ENCODE peak calls at places on chromosomes 1 and 21, in five cellular contexts. C is stimulated activated CD4-positive, alpha-beta T cell treated with anti-CD3 and anti-CD28 coated beads, Interleukin-4, amount 100 ng/mL, for 24 hours; A is memory B cell; E is OCI-LY7; X is EL. Z is an unnamed sample.

GRCh38 chr21:36762636-36763035 is 63.7 kb downstream of the SIM2 start:
- DNase-seq in A (no peak), C (no peak), X (no peak), E (no peak), Z (no peak)

GRCh38 chr1:201220388-201220715 is 29.7 kb downstream of the IGFN1 start:
- DNase-seq in A (no peak), X (no peak), C (no peak), E (no peak), Z (no peak)

GRCh38 chr1:230717251-230717650 is 3.3 kb upstream of the AGT start:
- DNase-seq in E (no peak), A (no peak), X (no peak), C (no peak), Z (no peak)

GRCh38 chr1:24673336-24673735 is 30.2 kb downstream of the SRRM1 start:
- DNase-seq in A (no peak), C (no peak), X (peak), E (no peak), Z (no peak)

GRCh38 chr1:41802532-41803501 is 115.9 kb downstream of the HIVEP3 start:
- DNase-seq in C (no peak), X (no peak), E (peak), A (no peak), Z (no peak)

GRCh38 chr1:44507490-44508396 is 102.7 kb downstream of the RNF220 start:
- DNase-seq in C (no peak), X (no peak), E (no peak), A (no peak), Z (no peak)

GRCh38 chr21:33070921-33071877 is 1.3 kb downstream of the OLIG1 start:
- DNase-seq in X (peak), C (no peak), A (no peak), E (no peak), Z (no peak)

GRCh38 chr1:182889997-182890396 is 50.9 kb downstream of the DHX9 start:
- DNase-seq in C (no peak), X (no peak), E (peak), A (no peak), Z (no peak)

GRCh38 chr1:117674521-117675400 is 68.9 kb downstream of the TENT5C start:
- DNase-seq in C (peak), X (no peak), E (peak), A (no peak), Z (no peak)

GRCh38 chr1:178541829-178542553 is 29.1 kb downstream of the TEX35 start:
- DNase-seq in A (no peak), E (peak), C (peak), X (no peak), Z (no peak)

GRCh38 chr1:21925334-21925940 is 11.7 kb downstream of the HSPG2 start:
- DNase-seq in E (no peak), A (no peak), X (no peak), C (no peak), Z (no peak)

GRCh38 chr1:208520700-208521099 is 276.5 kb upstream of the PLXNA2 start:
- DNase-seq in A (no peak), X (peak), E (no peak), C (no peak), Z (no peak)

GRCh38 chr1:53293123-53293522 is 34.7 kb downstream of the LRP8 start:
- DNase-seq in C (no peak), E (no peak), A (no peak), X (peak), Z (peak)

GRCh38 chr1:59045636-59046035 is 251.3 kb upstream of the FGGY start:
- DNase-seq in A (no peak), X (no peak), E (no peak), C (no peak), Z (no peak)

GRCh38 chr1:201119826-201120225 is 7.2 kb downstream of the ASCL5 start:
- DNase-seq in A (no peak), E (peak), X (no peak), C (no peak), Z (no peak)

GRCh38 chr1:229664133-229664689 is 38.2 kb downstream of the URB2 start:
- DNase-seq in X (peak), A (peak), E (peak), C (peak), Z (no peak)

GRCh38 chr1:234755449-234755863 is 145.5 kb upstream of the IRF2BP2 start:
- DNase-seq in E (no peak), X (peak), C (no peak), A (no peak), Z (peak)

GRCh38 chr1:170586321-170586855 is 54.4 kb downstream of the GORAB start:
- DNase-seq in E (no peak), C (no peak), A (no peak), X (no peak), Z (no peak)

GRCh38 chr1:69671363-69672010 is 103.8 kb downstream of the LRRC7 start:
- DNase-seq in A (no peak), X (peak), E (no peak), C (no peak), Z (no peak)

GRCh38 chr1:242002528-242002927 is 3.6 kb upstream of the MAP1LC3C start:
- DNase-seq in C (no peak), X (no peak), A (no peak), E (no peak), Z (no peak)

GRCh38 chr1:230735447-230735846 is 11.7 kb upstream of the CAPN9 start:
- DNase-seq in A (no peak), C (no peak), E (no peak), X (no peak), Z (no peak)

GRCh38 chr1:160548960-160549664 is 26.1 kb upstream of the SLAMF6 start:
- DNase-seq in E (peak), X (no peak), C (no peak), A (peak), Z (no peak)

GRCh38 chr1:43067856-43068751 is 104.0 kb downstream of the EBNA1BP2 start:
- DNase-seq in X (no peak), A (peak), C (no peak), E (no peak), Z (no peak)

GRCh38 chr1:160709715-160710114 is 1.9 kb downstream of the CD48 start:
- DNase-seq in A (no peak), C (no peak), X (no peak), E (no peak), Z (no peak)

GRCh38 chr1:237411621-237412020 is 369.6 kb downstream of the RYR2 start:
- DNase-seq in E (no peak), C (peak), A (no peak), X (no peak), Z (no peak)

GRCh38 chr1:33852711-33853110 is 11.2 kb upstream of the HMGB4 start:
- DNase-seq in C (no peak), X (no peak), E (no peak), A (no peak), Z (peak)

GRCh38 chr1:192609110-192610079 is 26.6 kb upstream of the RGS13 start:
- DNase-seq in A (peak), C (peak), E (peak), X (no peak), Z (no peak)

GRCh38 chr1:182195733-182196132 is 134.2 kb upstream of the ZNF648 start:
- DNase-seq in E (no peak), A (no peak), C (no peak), X (no peak), Z (no peak)

GRCh38 chr1:12587981-12588620 is 29.9 kb downstream of the DHRS3 start:
- DNase-seq in A (no peak), C (no peak), E (no peak), X (no peak), Z (no peak)

GRCh38 chr1:6603424-6603850 is 768 bp upstream of the KLHL21 start:
- DNase-seq in A (peak), C (peak), X (peak), E (no peak), Z (peak)

Z was measured in GM04503.